ENCODE peak calls at places on chromosomes 6 and 20, in four cellular contexts. U, V, N and Z are unnamed samples. For H3K4me1, the result is how much of the 10 kb centered on the place peaks cover.

GRCh38 chr6:36042618-36043260 is 15.1 kb downstream of the MAPK14 start:
- DNase-seq in U (no peak), V (no peak), N (no peak), Z (no peak)

GRCh38 chr6:105458552-105458951 is 55.7 kb upstream of the PREP start:
- DNase-seq in U (no peak), V (no peak), N (no peak), Z (no peak)

GRCh38 chr6:84052204-84052882 is 18.8 kb downstream of the MRAP2 start:
- DNase-seq in U (no peak), V (no peak), N (peak), Z (peak)

GRCh38 chr20:35739294-35740163 is 2.5 kb downstream of the RBM39 start:
- DNase-seq in U (no peak), V (no peak), N (peak), Z (no peak)

GRCh38 chr6:33171096-33171888 is 21.0 kb downstream of the COL11A2 start:
- DNase-seq in U (peak), V (no peak), N (no peak), Z (peak)

GRCh38 chr20:19071442-19071717 is 141.1 kb upstream of the SLC24A3 start:
- DNase-seq in U (no peak), V (no peak), N (no peak), Z (no peak)

GRCh38 chr20:63968136-63968927 is 1.4 kb downstream of the ZNF512B start:
- DNase-seq in U (no peak), V (no peak), N (no peak), Z (peak)

GRCh38 chr6:170152989-170153388 is 137.9 kb downstream of the DLL1 start:
- DNase-seq in U (peak), V (peak), N (peak), Z (no peak)

GRCh38 chr6:156862711-156863110 is 85.5 kb downstream of the ARID1B start:
- DNase-seq in U (no peak), V (no peak), N (no peak), Z (no peak)

GRCh38 chr6:42021847-42022754 is 28.2 kb upstream of the TAF8 start:
- DNase-seq in U (no peak), V (no peak), N (no peak), Z (peak)

GRCh38 chr6:52635049-52635577 is 35.8 kb upstream of the TMEM14A start:
- DNase-seq in U (no peak), V (no peak), N (no peak), Z (no peak)

GRCh38 chr6:150646228-150646627 is 46.5 kb downstream of the PLEKHG1 start:
- DNase-seq in U (no peak), V (no peak), N (no peak), Z (no peak)

GRCh38 chr20:11117808-11118528 is 444.2 kb upstream of the JAG1 start:
- DNase-seq in U (no peak), V (no peak), N (peak), Z (no peak)

GRCh38 chr6:69936674-69937363 is 70.5 kb downstream of the COL19A1 start:
- DNase-seq in U (no peak), V (no peak), N (peak), Z (no peak)

GRCh38 chr6:157527471-157527907 is 146.5 kb downstream of the ZDHHC14 start:
- DNase-seq in U (no peak), V (no peak), N (no peak), Z (no peak)

GRCh38 chr20:48599106-48599747 is 228.6 kb downstream of the PREX1 start:
- DNase-seq in U (peak), V (peak), N (no peak), Z (no peak)

GRCh38 chr20:35602851-35603495 is 12.7 kb upstream of the SPAG4 start:
- DNase-seq in U (no peak), V (no peak), N (no peak), Z (peak)

GRCh38 chr20:35629432-35630145 is 14.0 kb downstream of the SPAG4 start:
- DNase-seq in U (no peak), V (no peak), N (no peak), Z (no peak)

GRCh38 chr20:63159826-63160640 is 55.9 kb downstream of the YTHDF1 start:
- DNase-seq in U (no peak), V (no peak), N (no peak), Z (peak)

GRCh38 chr6:137403855-137404254 is 90.3 kb downstream of the OLIG3 start:
- DNase-seq in U (no peak), V (no peak), N (no peak), Z (no peak)

GRCh38 chr6:44128020-44128917 is 915 bp downstream of the TMEM63B start:
- DNase-seq in U (peak), V (peak), N (peak), Z (peak)

GRCh38 chr6:44129841-44130322 is 2.5 kb downstream of the TMEM63B start:
- DNase-seq in U (no peak), V (no peak), N (no peak), Z (peak)

GRCh38 chr6:44123544-44123943 is 3.7 kb downstream of the MRPL14 start:
- DNase-seq in U (no peak), V (no peak), N (no peak), Z (no peak)

GRCh38 chr6:44127186-44128019 is at the start of the genes MRPL14 and TMEM63B:
- DNase-seq in U (peak), V (peak), N (peak), Z (peak)

GRCh38 chr6:44126320-44127149 is 717 bp downstream of the MRPL14 start:
- DNase-seq in U (peak), V (peak), N (peak), Z (peak)
- H3K4me1 ChIP-seq in U (under half), V (half or more), N (under half), Z (half or more)

GRCh38 chr20:50188287-50188688 is 2.3 kb upstream of the CEBPB start:
- DNase-seq in U (no peak), V (no peak), N (no peak), Z (no peak)
- H3K27ac ChIP-seq in U (no peak), V (no peak), N (no peak), Z (no peak)

DNA sequence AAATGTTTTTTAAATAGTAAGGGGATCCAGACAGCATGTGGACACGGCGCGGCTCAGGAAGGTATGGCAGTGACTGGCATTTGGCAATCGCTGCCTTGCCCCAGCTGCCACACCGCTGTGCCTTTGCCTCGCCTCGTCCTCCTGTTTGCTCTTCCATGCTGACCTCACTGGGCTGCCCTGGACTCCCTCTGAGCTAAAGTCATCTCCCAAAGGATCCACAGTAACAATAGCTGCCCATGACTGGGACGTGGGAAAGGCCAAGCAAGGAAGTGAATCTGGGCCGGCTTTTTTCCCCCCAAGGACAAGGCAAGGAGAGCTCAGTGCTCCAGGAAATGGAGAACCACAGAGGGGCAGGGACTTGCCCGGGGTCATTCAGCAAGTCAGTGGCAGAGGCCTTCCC is 48.1 kb downstream of the JPH2 start:
- DNase-seq in U (no peak), V (no peak), N (no peak), Z (no peak)
- H3K4me1 ChIP-seq in U (under half), V (under half), N (under half), Z (under half)

GRCh38 chr20:49853640-49854039 is 41.0 kb downstream of the SLC9A8 start:
- DNase-seq in U (no peak), V (no peak), N (peak), Z (no peak)

GRCh38 chr20:49852522-49853055 is 40.0 kb downstream of the SLC9A8 start:
- DNase-seq in U (no peak), V (no peak), N (no peak), Z (no peak)

GRCh38 chr20:49851234-49851755 is 38.7 kb downstream of the SLC9A8 start:
- DNase-seq in U (no peak), V (no peak), N (no peak), Z (no peak)

GRCh38 chr20:49851991-49852390 is 39.4 kb downstream of the SLC9A8 start:
- DNase-seq in U (no peak), V (no peak), N (no peak), Z (no peak)

GRCh38 chr20:49850463-49851233 is 38.0 kb downstream of the SLC9A8 start:
- DNase-seq in U (no peak), V (no peak), N (no peak), Z (no peak)
- H3K27ac ChIP-seq in U (peak), V (no peak), N (no peak), Z (peak)

GRCh38 chr20:37517371-37517748 is 3.7 kb upstream of the NNAT start:
- DNase-seq in U (no peak), V (no peak), N (no peak), Z (no peak)

GRCh38 chr20:37520417-37520751 is 666 bp upstream of the NNAT start:
- DNase-seq in U (no peak), V (no peak), N (no peak), Z (no peak)

GRCh38 chr20:37519508-37520416 is 1.3 kb upstream of the NNAT start:
- DNase-seq in U (no peak), V (no peak), N (peak), Z (no peak)

GRCh38 chr20:37518059-37518458 is 3.0 kb upstream of the NNAT start:
- DNase-seq in U (no peak), V (no peak), N (no peak), Z (no peak)

GRCh38 chr20:37518606-37519507 is 2.2 kb upstream of the NNAT start:
- DNase-seq in U (peak), V (peak), N (no peak), Z (no peak)
- H3K4me1 ChIP-seq in U (under half), V (half or more), N (under half), Z (under half)

GRCh38 chr6:108673153-108673552 is 112.4 kb downstream of the FOXO3 start:
- DNase-seq in U (no peak), V (no peak), N (no peak), Z (no peak)
- H3K27ac ChIP-seq in U (no peak), V (no peak), N (no peak), Z (no peak)